ENCODE peak calls at places on chromosome 14, in ten cellular contexts. E is colonic mucosa, D is foreskin keratinocyte, G is pancreas, J is sigmoid colon, Z is Panc1, H is PC-3, M is ascending aorta, U is AG04450, I is thyroid gland. B is an unnamed sample.

GRCh38 chr14:35043046-35043445 is 3.0 kb upstream of the FAM177A1 start:
- DNase-seq in E (no peak), D (no peak), G (no peak), J (no peak), Z (no peak), H (no peak), M (no peak), U (no peak), I (no peak), B (no peak)

GRCh38 chr14:60753264-60754126 is 18.9 kb downstream of the MNAT1 start:
- DNase-seq in E (no peak), D (no peak), G (no peak), J (no peak), Z (no peak), H (no peak), M (no peak), U (no peak), I (no peak), B (no peak)

GRCh38 chr14:37859177-37859576 is 263.7 kb downstream of the TTC6 start:
- DNase-seq in E (no peak), D (no peak), G (no peak), J (no peak), Z (no peak), H (no peak), M (no peak), U (no peak), I (no peak), B (no peak)

GRCh38 chr14:105205718-105206208 is 24.7 kb upstream of the NUDT14 start:
- DNase-seq in E (no peak), D (no peak), G (peak), J (no peak), Z (no peak), H (no peak), M (no peak), U (no peak), I (peak), B (no peak)

GRCh38 chr14:95406756-95407155 is 87.0 kb upstream of the CLMN start:
- DNase-seq in E (no peak), D (no peak), G (no peak), J (no peak), Z (no peak), H (no peak), M (no peak), U (no peak), I (no peak), B (no peak)

GRCh38 chr14:54000341-54000811 is 43.8 kb upstream of the BMP4 start:
- DNase-seq in E (no peak), D (peak), G (no peak), J (no peak), Z (no peak), H (no peak), M (no peak), U (no peak), I (no peak), B (no peak)

GRCh38 chr14:101181717-101182313 is 278.3 kb upstream of the RTL1 start:
- DNase-seq in E (no peak), D (no peak), G (no peak), J (no peak), Z (no peak), H (no peak), M (no peak), U (no peak), I (no peak), B (peak)

GRCh38 chr14:83913466-83913865 is 1616.5 kb upstream of the FLRT2 start:
- DNase-seq in E (no peak), D (no peak), G (no peak), J (no peak), Z (no peak), H (peak), M (no peak), U (no peak), I (no peak), B (no peak)

GRCh38 chr14:24389266-24389855 is 9.4 kb upstream of the NYNRIN start:
- DNase-seq in E (no peak), D (no peak), G (no peak), J (no peak), Z (no peak), H (peak), M (no peak), U (no peak), I (no peak), B (no peak)

GRCh38 chr14:79703209-79703608 is 508.1 kb downstream of the DIO2 start:
- DNase-seq in E (no peak), D (no peak), G (no peak), J (no peak), Z (no peak), H (no peak), M (no peak), U (no peak), I (no peak), B (no peak)

GRCh38 chr14:76884853-76885276 is 58.7 kb downstream of the LRRC74A start:
- DNase-seq in E (no peak), D (no peak), G (no peak), J (no peak), Z (no peak), H (no peak), M (no peak), U (no peak), I (peak), B (no peak)

GRCh38 chr14:76887196-76887595 is 61.0 kb downstream of the LRRC74A start:
- DNase-seq in E (no peak), D (no peak), G (no peak), J (no peak), Z (no peak), H (no peak), M (no peak), U (no peak), I (no peak), B (no peak)

GRCh38 chr14:76883437-76883836 is 57.2 kb downstream of the LRRC74A start:
- DNase-seq in E (no peak), D (no peak), G (no peak), J (no peak), Z (no peak), H (no peak), M (no peak), U (no peak), I (no peak), B (no peak)

GRCh38 chr14:76882646-76883045 is 56.4 kb downstream of the LRRC74A start:
- DNase-seq in E (no peak), D (no peak), G (no peak), J (no peak), Z (no peak), H (no peak), M (no peak), U (no peak), I (no peak), B (no peak)

GRCh38 chr14:76884394-76884793 is 58.2 kb downstream of the LRRC74A start:
- DNase-seq in E (no peak), D (no peak), G (no peak), J (no peak), Z (no peak), H (no peak), M (no peak), U (no peak), I (no peak), B (no peak)
- H3K27ac ChIP-seq in E (no peak), D (no peak), G (no peak), J (peak), Z (no peak), H (no peak), M (no peak), U (no peak), I (peak), B (peak)

GRCh38 chr14:89680156-89680555 is 263.1 kb upstream of the FOXN3 start:
- DNase-seq in E (no peak), D (peak), G (no peak), J (no peak), Z (no peak), H (no peak), M (no peak), U (no peak), I (no peak), B (no peak)
- H3K27ac ChIP-seq in E (no peak), D (no peak), G (no peak), J (no peak), Z (no peak), H (no peak), M (no peak), U (no peak), I (no peak), B (no peak)

GRCh38 chr14:51094901-51095853 is at the start of gene TRIM9:
- DNase-seq in E (peak), D (peak), G (peak), J (peak), Z (peak), H (peak), M (peak), U (peak), I (peak), B (no peak)

GRCh38 chr14:51094282-51094821 is 553 bp downstream of the TRIM9 start:
- DNase-seq in E (peak), D (no peak), G (no peak), J (peak), Z (no peak), H (no peak), M (no peak), U (no peak), I (no peak), B (no peak)

GRCh38 chr14:51096870-51097269 is 2.0 kb upstream of the TRIM9 start:
- DNase-seq in E (no peak), D (no peak), G (no peak), J (no peak), Z (no peak), H (no peak), M (no peak), U (no peak), I (no peak), B (no peak)

GRCh38 chr14:51097287-51097686 is 2.4 kb upstream of the TRIM9 start:
- DNase-seq in E (no peak), D (no peak), G (no peak), J (no peak), Z (no peak), H (peak), M (no peak), U (no peak), I (no peak), B (no peak)

DNA sequence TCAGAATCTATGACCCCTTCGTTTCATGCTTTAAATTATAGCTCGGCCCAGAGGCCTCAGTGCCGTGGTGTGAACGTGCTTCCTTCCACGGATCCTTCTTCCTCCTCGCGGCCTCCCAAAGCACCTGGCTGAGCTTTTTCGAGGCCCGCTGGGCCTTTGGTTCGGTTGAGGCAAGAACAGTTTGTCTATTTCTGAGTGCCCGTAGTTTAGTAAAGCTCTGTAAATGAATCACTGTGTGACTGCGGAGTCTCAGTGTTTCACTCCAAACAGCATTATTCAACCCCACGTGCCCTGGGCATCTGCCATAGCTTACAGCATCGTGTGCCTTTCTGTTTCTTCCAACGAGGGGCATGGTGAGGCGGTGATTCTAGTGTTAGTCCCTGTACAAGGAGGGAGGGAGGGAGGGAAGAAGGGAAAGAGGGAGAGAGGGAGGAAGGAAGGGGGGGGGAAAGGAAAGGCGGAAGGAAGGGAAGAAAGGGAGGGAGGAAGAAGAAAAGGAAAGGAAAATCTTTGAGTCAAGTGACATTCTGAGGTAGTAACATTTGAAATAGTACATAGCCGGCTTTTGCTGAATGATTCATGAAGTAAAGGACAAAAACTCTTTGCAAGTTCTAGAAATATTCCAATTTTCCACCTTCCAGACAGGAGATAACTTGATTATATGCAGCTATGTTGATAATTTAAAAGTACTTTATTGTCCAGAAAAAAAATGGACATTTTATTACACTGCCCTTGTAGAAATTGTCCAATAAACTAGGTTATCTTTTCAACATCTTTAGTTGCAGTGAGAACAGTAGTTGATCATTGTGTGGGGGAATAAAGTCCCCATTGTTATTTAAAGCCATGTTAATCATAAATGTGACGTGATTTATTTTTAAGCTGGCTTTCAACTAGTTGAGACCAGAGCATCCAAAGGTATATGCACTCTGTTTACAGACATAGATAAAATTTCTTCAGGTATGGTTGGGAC is 1.2 kb upstream of the TRIM9 start:
- DNase-seq in E (peak), D (peak), G (peak), J (peak), Z (no peak), H (no peak), M (peak), U (no peak), I (peak), B (no peak)
- H3K27ac ChIP-seq in E (peak), D (no peak), G (no peak), J (peak), Z (no peak), H (peak), M (peak), U (no peak), I (no peak), B (peak)

GRCh38 chr14:91008759-91009409 is 51.6 kb downstream of the RPS6KA5 start:
- DNase-seq in E (peak), D (no peak), G (no peak), J (no peak), Z (no peak), H (peak), M (no peak), U (no peak), I (no peak), B (no peak)

GRCh38 chr14:91012050-91012449 is 48.4 kb downstream of the RPS6KA5 start:
- DNase-seq in E (no peak), D (no peak), G (no peak), J (no peak), Z (no peak), H (no peak), M (no peak), U (no peak), I (no peak), B (no peak)

GRCh38 chr14:91005716-91006115 is 54.7 kb downstream of the RPS6KA5 start:
- DNase-seq in E (no peak), D (peak), G (no peak), J (no peak), Z (no peak), H (peak), M (no peak), U (no peak), I (no peak), B (no peak)

GRCh38 chr14:91009501-91010152 is 50.8 kb downstream of the RPS6KA5 start:
- DNase-seq in E (no peak), D (no peak), G (no peak), J (no peak), Z (no peak), H (no peak), M (no peak), U (no peak), I (no peak), B (no peak)

DNA sequence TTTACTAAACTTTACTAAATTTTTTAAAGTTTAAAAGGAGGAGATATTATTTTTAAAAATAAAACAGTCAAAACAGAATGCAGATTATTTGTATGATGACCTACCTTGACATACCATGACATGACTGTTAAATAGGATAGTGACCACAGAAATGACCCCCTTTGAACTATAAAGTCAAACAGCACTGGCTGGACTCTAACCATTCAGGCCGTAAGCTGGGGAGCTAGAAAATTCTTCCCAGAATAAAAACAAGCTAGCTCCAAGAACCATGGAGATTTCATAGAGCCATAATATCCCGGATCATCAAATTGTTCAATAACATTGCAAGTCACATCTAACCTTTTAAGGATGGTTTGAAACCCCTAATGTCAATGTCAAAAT is 50.3 kb downstream of the RPS6KA5 start:
- DNase-seq in E (no peak), D (no peak), G (no peak), J (no peak), Z (no peak), H (no peak), M (no peak), U (no peak), I (no peak), B (no peak)
- H3K27ac ChIP-seq in E (no peak), D (no peak), G (no peak), J (peak), Z (no peak), H (no peak), M (no peak), U (no peak), I (no peak), B (no peak)

B was measured in vagina.